ENCODE peak calls at places on chromosomes 12 and 14, in eight cellular contexts. K is stomach, B is sigmoid colon, H is GM12878, U is suprapubic skin, M is A549, A is K562, Y is HepG2. R is an unnamed sample.

GRCh38 chr14:103185051-103186027 is 62.1 kb downstream of the TNFAIP2 start:
- DNase-seq in K (no peak), B (peak), Y (peak), M (peak), H (no peak), A (peak), U (no peak), R (no peak)

GRCh38 chr12:104668274-104668718 is 211.5 kb downstream of the CHST11 start:
- DNase-seq in H (no peak), M (no peak), U (no peak), K (no peak), Y (no peak), B (no peak), A (peak), R (no peak)

GRCh38 chr14:90593254-90594040 is 196.6 kb downstream of the CALM1 start:
- DNase-seq in B (peak), H (no peak), M (no peak), U (no peak), Y (no peak), A (no peak), K (no peak), R (no peak)

GRCh38 chr14:32075636-32076277 is 1.3 kb upstream of the ARHGAP5 start:
- DNase-seq in H (no peak), B (peak), A (peak), U (no peak), Y (peak), M (peak), K (no peak), R (peak)

GRCh38 chr14:100531591-100532121 is 55.6 kb downstream of the BEGAIN start:
- DNase-seq in M (no peak), U (peak), A (no peak), B (peak), Y (no peak), K (peak), H (no peak), R (no peak)

GRCh38 chr12:3172124-3173007 is 95.2 kb downstream of the TSPAN9 start:
- DNase-seq in M (no peak), B (no peak), H (no peak), A (no peak), Y (no peak), K (no peak), U (no peak), R (no peak)

GRCh38 chr12:122013792-122014590 is 7.7 kb upstream of the BCL7A start:
- DNase-seq in K (no peak), M (no peak), H (no peak), Y (no peak), U (no peak), A (peak), B (no peak), R (no peak)

GRCh38 chr12:122079038-122079531 is 529 bp downstream of the MLXIP start:
- DNase-seq in U (peak), A (peak), H (no peak), K (peak), M (no peak), Y (no peak), B (peak), R (peak)

GRCh38 chr12:46944104-46944503 is 118.3 kb upstream of the SLC38A4 start:
- DNase-seq in Y (no peak), H (no peak), U (no peak), K (no peak), A (peak), B (no peak), M (no peak), R (no peak)

DNA sequence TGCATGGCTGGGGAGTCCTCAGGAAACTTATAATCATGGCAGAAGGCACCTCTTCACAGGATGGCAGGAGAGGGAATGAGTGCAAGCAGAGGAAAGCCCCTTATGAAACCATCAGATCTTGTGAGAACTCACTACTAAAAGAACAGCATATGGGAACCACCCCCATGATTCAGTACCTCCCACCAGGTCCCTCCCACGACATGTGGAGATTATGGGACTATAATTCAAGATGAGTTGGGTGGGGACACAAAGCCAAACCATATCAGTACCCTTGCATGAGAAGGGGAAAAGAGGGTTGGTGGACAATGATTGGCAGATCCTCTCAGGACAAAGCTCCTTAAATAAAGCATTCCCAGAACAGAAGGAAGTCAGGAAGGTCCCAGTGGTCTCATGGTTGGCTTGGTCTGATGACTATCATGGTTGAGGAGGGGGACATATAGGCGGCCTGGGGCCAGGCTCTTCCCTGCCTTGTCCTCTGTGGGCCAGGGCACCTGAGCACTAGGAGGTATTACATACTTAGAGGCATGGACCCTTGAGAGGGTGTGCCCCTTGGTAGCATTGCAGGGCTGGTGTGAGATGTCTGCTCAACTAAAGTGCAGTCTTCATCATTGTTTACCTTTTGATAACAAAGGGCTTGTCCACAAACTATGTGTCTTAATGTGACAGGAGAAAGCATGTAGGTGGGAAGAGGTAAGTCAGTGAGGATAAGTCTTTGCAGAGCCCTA is 22.2 kb downstream of the HSD17B6 start:
- DNase-seq in H (no peak), M (no peak), A (peak), B (no peak), U (no peak), Y (no peak), K (no peak), R (no peak)
- TF ChIP-seq EP300 in H (no peak), M (no peak), A (no peak), B (no peak), U (no peak), Y (no peak), K (no peak), R (no peak)

GRCh38 chr12:57452181-57452936 is 2.7 kb upstream of the INHBE start:
- DNase-seq in H (no peak), B (no peak), A (peak), M (no peak), U (no peak), Y (no peak), K (no peak), R (no peak)
- TF ChIP-seq EP300 in H (no peak), B (peak), A (peak), M (no peak), U (no peak), Y (no peak), K (no peak), R (no peak)

GRCh38 chr12:67468549-67469245 is 179.8 kb upstream of the DYRK2 start:
- DNase-seq in Y (no peak), U (no peak), A (no peak), B (no peak), K (no peak), H (no peak), M (no peak), R (no peak)
- TF ChIP-seq EP300 in Y (no peak), U (no peak), A (no peak), B (no peak), K (no peak), H (no peak), M (no peak), R (no peak)

DNA sequence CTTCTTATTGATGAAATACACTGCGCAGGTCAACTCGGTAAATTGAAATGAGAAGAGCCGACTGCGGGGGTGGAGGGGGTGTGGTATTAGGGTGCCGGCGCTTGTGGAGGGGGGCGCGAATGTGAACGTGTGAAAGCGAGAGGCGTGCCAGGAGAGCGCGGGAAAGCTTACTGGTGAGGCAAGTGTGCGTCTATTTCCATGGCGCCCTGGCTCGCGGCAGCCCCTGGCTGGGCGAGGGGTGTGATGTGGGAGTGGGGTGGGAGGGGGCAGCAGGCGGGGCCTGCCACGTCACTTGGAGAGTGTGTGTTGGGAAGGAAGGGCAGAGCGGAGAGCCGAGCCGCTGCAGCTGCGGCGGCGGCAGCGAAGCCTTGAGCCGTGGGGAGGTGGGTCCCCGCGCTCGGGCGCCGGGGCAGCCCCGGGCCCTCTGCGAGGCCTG is 88.8 kb downstream of the GALNT8 start:
- DNase-seq in Y (no peak), A (no peak), M (no peak), H (no peak), K (no peak), B (peak), U (peak), R (no peak)
- TF ChIP-seq EP300 in Y (no peak), A (no peak), M (no peak), H (no peak), K (no peak), B (no peak), U (no peak), R (no peak)

GRCh38 chr12:6200266-6201198 is at the start of gene CD9:
- DNase-seq in M (peak), U (no peak), Y (no peak), A (peak), H (no peak), K (peak), B (peak), R (no peak)

GRCh38 chr12:6198556-6198955 is 1.6 kb upstream of the CD9 start:
- DNase-seq in B (no peak), M (no peak), A (no peak), H (no peak), Y (no peak), K (no peak), U (no peak), R (no peak)

GRCh38 chr12:6199211-6199530 is 1.0 kb upstream of the CD9 start:
- DNase-seq in Y (no peak), H (no peak), M (no peak), B (no peak), A (no peak), U (no peak), K (no peak), R (no peak)

GRCh38 chr12:6201199-6201608 is 1.0 kb downstream of the CD9 start:
- DNase-seq in K (no peak), A (no peak), H (no peak), M (peak), B (peak), U (no peak), Y (no peak), R (no peak)

DNA sequence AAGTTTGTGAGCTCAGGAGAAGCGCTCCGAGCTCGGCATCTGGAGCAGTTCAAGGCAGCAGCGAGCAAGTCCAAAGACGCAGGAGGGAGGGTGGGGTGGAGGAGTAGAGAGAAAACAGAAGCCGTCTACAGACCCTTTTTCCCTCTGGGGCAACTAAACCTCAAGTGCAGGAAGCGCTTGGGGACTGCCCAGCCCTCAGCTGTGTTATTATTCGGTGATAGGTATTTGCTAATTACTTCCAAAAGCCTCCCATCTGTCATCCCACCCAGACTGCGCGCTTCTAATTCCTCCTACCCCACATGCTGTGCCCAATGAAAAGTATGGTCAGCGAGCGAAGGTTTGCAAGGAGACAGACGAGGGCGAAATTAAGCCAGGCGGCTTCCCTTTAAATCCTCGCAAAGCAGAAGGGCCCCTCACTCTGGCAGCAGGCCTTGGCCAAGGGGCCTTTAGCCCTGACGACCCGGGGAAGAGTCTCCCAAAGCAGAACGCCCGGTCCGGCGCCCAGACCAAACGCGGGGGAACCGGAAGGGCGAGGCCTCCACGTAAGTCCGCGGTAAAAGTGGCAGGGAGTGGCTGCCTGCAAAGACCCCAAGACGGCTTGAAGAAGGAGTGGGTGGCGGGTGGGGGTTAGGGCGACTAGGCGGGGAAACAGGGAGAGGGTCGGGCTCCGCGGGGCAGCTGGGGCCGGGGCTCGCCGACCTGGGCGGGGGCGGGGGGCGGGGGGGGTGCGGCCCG is 502 bp upstream of the CD9 start:
- DNase-seq in A (no peak), K (no peak), U (no peak), H (no peak), B (peak), Y (no peak), M (no peak), R (peak)
- TF ChIP-seq EP300 in A (no peak), K (no peak), U (no peak), H (no peak), B (no peak), Y (no peak), M (no peak), R (no peak)

GRCh38 chr12:5512585-5512970 is 80.7 kb downstream of the NTF3 start:
- DNase-seq in A (no peak), M (no peak), K (no peak), B (no peak), U (peak), Y (no peak), H (no peak), R (no peak)

GRCh38 chr12:5511256-5511643 is 79.3 kb downstream of the NTF3 start:
- DNase-seq in B (no peak), H (no peak), U (no peak), K (no peak), A (no peak), Y (no peak), M (no peak), R (no peak)

GRCh38 chr12:5513406-5513805 is 81.5 kb downstream of the NTF3 start:
- DNase-seq in H (no peak), B (no peak), K (no peak), A (no peak), M (no peak), Y (no peak), U (peak), R (no peak)

GRCh38 chr12:5510251-5510805 is 78.4 kb downstream of the NTF3 start:
- DNase-seq in A (no peak), U (peak), H (no peak), M (no peak), B (no peak), K (no peak), Y (no peak), R (no peak)

DNA sequence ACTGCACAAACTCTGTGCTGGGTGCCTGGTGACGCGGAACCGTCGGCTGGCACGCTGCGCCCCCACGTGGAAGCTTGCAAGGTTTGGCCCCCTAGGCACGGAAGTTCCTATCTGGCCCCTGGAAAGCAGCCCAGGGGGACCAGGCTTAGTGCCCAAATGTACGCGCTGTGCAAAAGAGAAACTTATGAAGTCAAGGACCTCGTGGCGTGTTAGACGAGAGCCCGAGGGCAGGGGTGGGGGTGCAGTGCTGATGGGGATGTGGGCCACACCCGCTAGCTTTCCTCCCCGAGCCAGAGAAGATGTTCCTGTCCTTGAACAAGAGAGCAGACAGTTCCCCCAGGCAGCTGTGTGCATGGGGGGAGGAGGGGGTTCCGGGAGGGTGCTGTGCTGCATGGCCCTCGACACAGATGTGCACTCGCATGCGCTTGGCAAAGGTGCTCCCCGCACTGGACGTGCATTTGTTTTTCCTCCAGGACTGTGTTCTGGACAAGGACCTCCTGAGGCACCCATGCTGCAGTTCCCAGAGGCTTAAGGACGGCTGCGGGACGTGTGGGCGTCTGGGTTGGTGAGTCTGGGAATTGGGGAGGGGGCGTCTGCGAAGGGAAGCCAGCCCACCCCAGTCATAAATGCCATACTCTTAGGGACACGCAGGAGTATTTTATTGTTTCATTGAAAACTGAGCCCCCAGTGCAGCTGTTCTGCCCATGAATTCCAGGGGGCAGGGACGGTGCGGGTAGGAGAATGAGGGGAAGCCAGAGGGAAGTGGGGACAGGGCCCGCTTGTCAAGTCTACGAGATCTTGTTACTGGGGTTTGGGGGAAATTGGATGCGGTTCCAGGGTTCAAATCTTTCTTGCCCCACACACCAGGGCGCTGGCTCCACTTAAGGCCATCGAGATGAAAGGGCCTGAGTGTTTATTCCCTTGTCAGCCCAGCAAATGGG is 80.0 kb downstream of the NTF3 start:
- DNase-seq in U (peak), Y (no peak), K (no peak), H (no peak), B (peak), M (peak), A (peak), R (peak)
- TF ChIP-seq EP300 in U (no peak), Y (no peak), K (no peak), H (no peak), B (no peak), M (no peak), A (no peak), R (no peak)

DNA sequence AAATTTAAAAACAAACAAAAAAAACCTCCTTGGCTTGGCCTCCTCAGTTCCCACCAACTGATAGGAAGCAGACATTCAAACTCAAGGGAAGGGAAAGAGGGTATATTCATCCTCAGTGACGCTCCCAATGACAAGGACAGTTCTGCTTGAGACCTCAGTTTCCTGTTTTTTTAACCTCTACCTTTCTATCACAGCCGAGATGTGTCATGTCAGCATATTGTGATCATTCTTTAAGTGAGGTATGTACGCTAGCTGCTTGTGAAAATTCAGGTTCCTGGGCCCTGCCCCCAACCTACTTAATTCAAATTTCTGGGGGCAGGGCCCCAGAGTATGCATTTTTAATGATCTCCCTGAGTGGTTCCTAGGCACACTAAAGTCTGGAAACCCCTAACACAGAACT is 611.9 kb upstream of the TBX3 start:
- DNase-seq in A (no peak), U (no peak), B (no peak), M (no peak), H (no peak), Y (no peak), K (no peak), R (no peak)
- TF ChIP-seq EP300 in A (no peak), U (no peak), B (no peak), M (no peak), H (no peak), Y (no peak), K (no peak), R (no peak)

R was measured in ovary.